ENCODE peak calls at places on chromosomes 6 and 20, in seven cellular contexts. U is AG10803, N is HT1080, V is WTC11, G is neural crest cell, Q is mesothelial cell of epicardium, B is iris pigment epithelial cell. S is an unnamed sample.

GRCh38 chr6:33108307-33108706 is 32.5 kb downstream of the HLA-DPB1 start:
- DNase-seq in U (no peak), N (no peak), V (no peak), B (no peak), Q (no peak), G (no peak), S (no peak)

GRCh38 chr6:11391934-11392777 is 145.4 kb upstream of the TMEM170B start:
- DNase-seq in Q (no peak), B (no peak), V (no peak), U (no peak), N (no peak), G (no peak), S (no peak)

GRCh38 chr6:82818727-82819126 is 246.9 kb downstream of the UBE3D start:
- DNase-seq in N (peak), U (peak), Q (no peak), G (no peak), B (peak), V (no peak), S (no peak)

GRCh38 chr6:117167520-117168271 is 97.7 kb upstream of the VGLL2 start:
- DNase-seq in B (peak), Q (no peak), V (peak), U (peak), G (no peak), N (peak), S (no peak)

GRCh38 chr6:128725271-128726233 is 157.4 kb upstream of the LAMA2 start:
- DNase-seq in V (no peak), B (peak), G (peak), U (peak), Q (no peak), N (no peak), S (no peak)

GRCh38 chr6:157219201-157220200 is 103.8 kb downstream of the TMEM242 start:
- DNase-seq in U (peak), Q (no peak), B (peak), G (no peak), V (no peak), N (peak), S (no peak)

GRCh38 chr20:13855613-13856012 is 70.8 kb downstream of the NDUFAF5 start:
- DNase-seq in B (no peak), N (no peak), V (no peak), U (no peak), Q (no peak), G (no peak), S (no peak)

GRCh38 chr20:4563534-4563933 is 158.2 kb upstream of the PRND start:
- DNase-seq in G (peak), Q (no peak), V (peak), B (peak), N (peak), U (peak), S (no peak)

GRCh38 chr6:111598211-111598610 is 7.5 kb downstream of the TRAF3IP2 start:
- DNase-seq in N (no peak), G (no peak), B (no peak), U (no peak), Q (no peak), V (no peak), S (no peak)

GRCh38 chr6:56144538-56145324 is 102.6 kb downstream of the COL21A1 start:
- DNase-seq in Q (no peak), U (peak), N (peak), G (no peak), V (no peak), B (peak), S (no peak)

GRCh38 chr6:151482290-151482689 is 11.5 kb upstream of the CCDC170 start:
- DNase-seq in U (peak), V (no peak), B (peak), N (no peak), G (no peak), Q (no peak), S (no peak)

GRCh38 chr6:14147891-14148290 is 30.3 kb downstream of the CD83 start:
- DNase-seq in V (no peak), G (no peak), U (no peak), N (no peak), B (no peak), Q (no peak), S (no peak)

GRCh38 chr6:119390276-119390793 is 40.8 kb upstream of the MAN1A1 start:
- DNase-seq in V (no peak), B (peak), G (no peak), Q (no peak), U (peak), N (peak), S (no peak)

GRCh38 chr6:2687456-2687855 is 63.3 kb downstream of the MYLK4 start:
- DNase-seq in U (no peak), V (no peak), G (no peak), B (no peak), N (no peak), Q (no peak), S (no peak)

GRCh38 chr6:169452869-169453186 is 199.2 kb upstream of the THBS2 start:
- DNase-seq in U (peak), Q (no peak), V (no peak), G (no peak), N (no peak), B (peak), S (no peak)

GRCh38 chr6:30881987-30882763 is 2.1 kb upstream of the DDR1 start:
- DNase-seq in G (no peak), U (no peak), B (peak), V (peak), N (no peak), Q (peak), S (no peak)

GRCh38 chr6:166165558-166166313 is 1.9 kb downstream of the TBXT start:
- DNase-seq in G (no peak), N (no peak), U (no peak), V (no peak), B (no peak), Q (no peak), S (no peak)

GRCh38 chr20:9613871-9614270 is 99.5 kb downstream of the LAMP5 start:
- DNase-seq in V (no peak), B (no peak), N (no peak), Q (no peak), U (no peak), G (no peak), S (no peak)

GRCh38 chr6:11580686-11581085 is 43.1 kb downstream of the TMEM170B start:
- DNase-seq in G (no peak), U (no peak), B (no peak), N (no peak), Q (no peak), V (no peak), S (no peak)

GRCh38 chr6:152598858-152599537 is 38.2 kb downstream of the SYNE1 start:
- DNase-seq in G (no peak), Q (no peak), B (peak), N (no peak), V (no peak), U (peak), S (no peak)

GRCh38 chr6:4447646-4448315 is 312.4 kb upstream of the ECI2 start:
- DNase-seq in N (no peak), B (no peak), G (no peak), U (no peak), V (no peak), Q (no peak), S (no peak)

S was measured in D721Med.